ENCODE peak calls at places on chromosome 9, in six cellular contexts. One of them, this sample, is unnamed.

GRCh38 chr9:138037140-138037539 is 159.6 kb downstream of the CACNA1B start:
- DNase-seq in stimulated activated CD8-positive, alpha-beta memory T cell treated with anti-CD3 and anti-CD28 coated beads, Interleukin-12 subunit alpha, Interleukin-12 subunit beta, amount 100 ng/mL, for 4 hours: no peak
- DNase-seq in A549: no peak
- DNase-seq in AG08396: no peak
- DNase-seq in NB4: no peak
- DNase-seq in GM04503: no peak
- DNase-seq in this sample: no peak

GRCh38 chr9:114035845-114036785 is 42.0 kb downstream of the AMBP start:
- DNase-seq in stimulated activated CD8-positive, alpha-beta memory T cell treated with anti-CD3 and anti-CD28 coated beads, Interleukin-12 subunit alpha, Interleukin-12 subunit beta, amount 100 ng/mL, for 4 hours: no peak
- DNase-seq in A549: no peak
- DNase-seq in AG08396: no peak
- DNase-seq in NB4: no peak
- DNase-seq in GM04503: no peak
- DNase-seq in this sample: no peak

GRCh38 chr9:96394832-96395496 is 11.5 kb upstream of the SLC35D2 start:
- DNase-seq in stimulated activated CD8-positive, alpha-beta memory T cell treated with anti-CD3 and anti-CD28 coated beads, Interleukin-12 subunit alpha, Interleukin-12 subunit beta, amount 100 ng/mL, for 4 hours: no peak
- DNase-seq in A549: no peak
- DNase-seq in AG08396: no peak
- DNase-seq in NB4: no peak
- DNase-seq in GM04503: no peak
- DNase-seq in this sample: no peak

GRCh38 chr9:130303613-130304055 is 38.1 kb downstream of the HMCN2 start:
- DNase-seq in stimulated activated CD8-positive, alpha-beta memory T cell treated with anti-CD3 and anti-CD28 coated beads, Interleukin-12 subunit alpha, Interleukin-12 subunit beta, amount 100 ng/mL, for 4 hours: no peak
- DNase-seq in A549: no peak
- DNase-seq in AG08396: no peak
- DNase-seq in NB4: no peak
- DNase-seq in GM04503: no peak
- DNase-seq in this sample: no peak

GRCh38 chr9:129583308-129584038 is 37.4 kb downstream of the C9orf50 start:
- DNase-seq in stimulated activated CD8-positive, alpha-beta memory T cell treated with anti-CD3 and anti-CD28 coated beads, Interleukin-12 subunit alpha, Interleukin-12 subunit beta, amount 100 ng/mL, for 4 hours: no peak
- DNase-seq in A549: no peak
- DNase-seq in AG08396: no peak
- DNase-seq in NB4: peak
- DNase-seq in GM04503: no peak
- DNase-seq in this sample: no peak

GRCh38 chr9:31119882-31120481 is 1264.5 kb upstream of the ACO1 start:
- DNase-seq in stimulated activated CD8-positive, alpha-beta memory T cell treated with anti-CD3 and anti-CD28 coated beads, Interleukin-12 subunit alpha, Interleukin-12 subunit beta, amount 100 ng/mL, for 4 hours: no peak
- DNase-seq in A549: no peak
- DNase-seq in AG08396: no peak
- DNase-seq in NB4: peak
- DNase-seq in GM04503: no peak
- DNase-seq in this sample: no peak

GRCh38 chr9:107833295-107833694 is 343.7 kb upstream of the KLF4 start:
- DNase-seq in stimulated activated CD8-positive, alpha-beta memory T cell treated with anti-CD3 and anti-CD28 coated beads, Interleukin-12 subunit alpha, Interleukin-12 subunit beta, amount 100 ng/mL, for 4 hours: no peak
- DNase-seq in A549: no peak
- DNase-seq in AG08396: no peak
- DNase-seq in NB4: no peak
- DNase-seq in GM04503: no peak
- DNase-seq in this sample: no peak

GRCh38 chr9:16535555-16535954 is 334.9 kb downstream of the BNC2 start:
- DNase-seq in stimulated activated CD8-positive, alpha-beta memory T cell treated with anti-CD3 and anti-CD28 coated beads, Interleukin-12 subunit alpha, Interleukin-12 subunit beta, amount 100 ng/mL, for 4 hours: no peak
- DNase-seq in A549: no peak
- DNase-seq in AG08396: no peak
- DNase-seq in NB4: no peak
- DNase-seq in GM04503: no peak
- DNase-seq in this sample: no peak

GRCh38 chr9:124754289-124754688 is 16.8 kb downstream of the NR6A1 start:
- DNase-seq in stimulated activated CD8-positive, alpha-beta memory T cell treated with anti-CD3 and anti-CD28 coated beads, Interleukin-12 subunit alpha, Interleukin-12 subunit beta, amount 100 ng/mL, for 4 hours: no peak
- DNase-seq in A549: no peak
- DNase-seq in AG08396: no peak
- DNase-seq in NB4: peak
- DNase-seq in GM04503: no peak
- DNase-seq in this sample: no peak

GRCh38 chr9:109887079-109887478 is 107.1 kb downstream of the PALM2AKAP2 start:
- DNase-seq in stimulated activated CD8-positive, alpha-beta memory T cell treated with anti-CD3 and anti-CD28 coated beads, Interleukin-12 subunit alpha, Interleukin-12 subunit beta, amount 100 ng/mL, for 4 hours: no peak
- DNase-seq in A549: no peak
- DNase-seq in AG08396: no peak
- DNase-seq in NB4: peak
- DNase-seq in GM04503: no peak
- DNase-seq in this sample: no peak

GRCh38 chr9:87497604-87498045 is at the start of gene DAPK1:
- DNase-seq in stimulated activated CD8-positive, alpha-beta memory T cell treated with anti-CD3 and anti-CD28 coated beads, Interleukin-12 subunit alpha, Interleukin-12 subunit beta, amount 100 ng/mL, for 4 hours: no peak
- DNase-seq in A549: peak
- DNase-seq in AG08396: peak
- DNase-seq in NB4: no peak
- DNase-seq in GM04503: no peak
- DNase-seq in this sample: no peak

GRCh38 chr9:70111042-70111602 is 67.5 kb downstream of the MAMDC2 start:
- DNase-seq in stimulated activated CD8-positive, alpha-beta memory T cell treated with anti-CD3 and anti-CD28 coated beads, Interleukin-12 subunit alpha, Interleukin-12 subunit beta, amount 100 ng/mL, for 4 hours: no peak
- DNase-seq in A549: peak
- DNase-seq in AG08396: peak
- DNase-seq in NB4: peak
- DNase-seq in GM04503: no peak
- DNase-seq in this sample: peak

GRCh38 chr9:83027153-83027867 is 35.6 kb downstream of the RASEF start:
- DNase-seq in stimulated activated CD8-positive, alpha-beta memory T cell treated with anti-CD3 and anti-CD28 coated beads, Interleukin-12 subunit alpha, Interleukin-12 subunit beta, amount 100 ng/mL, for 4 hours: no peak
- DNase-seq in A549: peak
- DNase-seq in AG08396: peak
- DNase-seq in NB4: no peak
- DNase-seq in GM04503: peak
- DNase-seq in this sample: peak

GRCh38 chr9:135619599-135619886 is 19.8 kb downstream of the GLT6D1 start:
- DNase-seq in stimulated activated CD8-positive, alpha-beta memory T cell treated with anti-CD3 and anti-CD28 coated beads, Interleukin-12 subunit alpha, Interleukin-12 subunit beta, amount 100 ng/mL, for 4 hours: no peak
- DNase-seq in A549: no peak
- DNase-seq in AG08396: no peak
- DNase-seq in NB4: no peak
- DNase-seq in GM04503: no peak
- DNase-seq in this sample: no peak

GRCh38 chr9:81548911-81549310 is 140.4 kb downstream of the TLE1 start:
- DNase-seq in stimulated activated CD8-positive, alpha-beta memory T cell treated with anti-CD3 and anti-CD28 coated beads, Interleukin-12 subunit alpha, Interleukin-12 subunit beta, amount 100 ng/mL, for 4 hours: no peak
- DNase-seq in A549: no peak
- DNase-seq in AG08396: no peak
- DNase-seq in NB4: no peak
- DNase-seq in GM04503: no peak
- DNase-seq in this sample: no peak

This sample was measured in SW 1271.